ENCODE peak calls at places on chromosomes 1 and 21, in six cellular contexts. K, Q, J, L, E and H are unnamed samples.

GRCh38 chr1:38375035-38375434 is 328.4 kb upstream of the POU3F1 start:
- DNase-seq in K (no peak), Q (no peak), J (no peak), L (no peak), E (no peak), H (no peak)

GRCh38 chr1:82387070-82387366 is 586.3 kb downstream of the ADGRL2 start:
- DNase-seq in K (no peak), Q (no peak), J (no peak), L (no peak), E (no peak), H (no peak)

GRCh38 chr1:27519341-27520258 is 29.6 kb upstream of the WASF2 start:
- DNase-seq in K (no peak), Q (no peak), J (no peak), L (no peak), E (no peak), H (no peak)

GRCh38 chr1:34656706-34657105 is 98.1 kb upstream of the GJB5 start:
- DNase-seq in K (no peak), Q (no peak), J (no peak), L (no peak), E (no peak), H (no peak)

GRCh38 chr21:35036521-35037383 is 12.3 kb downstream of the RUNX1 start:
- DNase-seq in K (no peak), Q (no peak), J (no peak), L (no peak), E (no peak), H (no peak)

GRCh38 chr21:32411366-32412161 is 942 bp upstream of the EVA1C start:
- DNase-seq in K (no peak), Q (peak), J (peak), L (no peak), E (peak), H (peak)

GRCh38 chr1:205355054-205355453 is 1.7 kb downstream of the KLHDC8A start:
- DNase-seq in K (no peak), Q (peak), J (no peak), L (no peak), E (no peak), H (peak)

GRCh38 chr1:109565241-109565640 is 16.8 kb downstream of the GNAI3 start:
- DNase-seq in K (no peak), Q (no peak), J (no peak), L (no peak), E (no peak), H (no peak)

GRCh38 chr1:87853576-87854351 is 525.1 kb downstream of the LMO4 start:
- DNase-seq in K (no peak), Q (no peak), J (no peak), L (no peak), E (no peak), H (no peak)

GRCh38 chr1:47226121-47226977 is 5.7 kb downstream of the TAL1 start:
- DNase-seq in K (no peak), Q (no peak), J (no peak), L (no peak), E (no peak), H (no peak)
- H3K4me3 ChIP-seq in K (no peak), Q (peak), J (no peak), L (no peak), E (no peak), H (no peak)

GRCh38 chr1:94606471-94606870 is 64.9 kb upstream of the F3 start:
- DNase-seq in K (peak), Q (no peak), J (no peak), L (no peak), E (no peak), H (no peak)
- H3K4me3 ChIP-seq in K (no peak), Q (no peak), J (no peak), L (no peak), E (no peak), H (no peak)

GRCh38 chr1:983736-984475 is 2.0 kb upstream of the PERM1 start:
- DNase-seq in K (peak), Q (no peak), J (peak), L (no peak), E (peak), H (peak)

GRCh38 chr1:982765-983436 is 1.0 kb upstream of the PERM1 start:
- DNase-seq in K (no peak), Q (no peak), J (no peak), L (no peak), E (no peak), H (no peak)

GRCh38 chr1:981955-982558 is at the start of gene PERM1:
- DNase-seq in K (no peak), Q (no peak), J (no peak), L (no peak), E (no peak), H (peak)

GRCh38 chr1:985126-985525 is 3.2 kb upstream of the PERM1 start:
- DNase-seq in K (no peak), Q (no peak), J (no peak), L (no peak), E (no peak), H (no peak)

DNA sequence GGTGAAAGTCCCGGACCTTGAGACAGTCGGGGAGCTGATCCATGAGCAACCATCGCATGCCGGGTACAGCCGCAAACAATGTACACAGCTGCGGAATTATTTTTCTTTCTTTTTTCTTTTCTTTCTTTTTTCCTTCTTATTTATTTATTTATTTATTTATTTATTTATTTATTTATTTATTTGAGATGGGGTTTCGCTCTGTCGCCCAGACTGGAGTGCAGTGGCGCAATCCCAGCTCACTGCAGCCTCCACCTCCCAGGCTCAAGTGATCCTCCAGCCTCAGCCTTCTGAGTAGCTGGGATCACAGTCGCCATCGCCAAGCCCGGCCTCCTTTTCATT is 2.6 kb upstream of the PERM1 start:
- DNase-seq in K (no peak), Q (no peak), J (no peak), L (no peak), E (no peak), H (no peak)
- H3K4me3 ChIP-seq in K (no peak), Q (peak), J (no peak), L (no peak), E (no peak), H (no peak)

GRCh38 chr1:169699769-169700168 is 11.7 kb downstream of the SELL start:
- DNase-seq in K (no peak), Q (no peak), J (no peak), L (no peak), E (no peak), H (no peak)

GRCh38 chr1:169707917-169708604 is 3.4 kb downstream of the SELL start:
- DNase-seq in K (no peak), Q (no peak), J (no peak), L (no peak), E (no peak), H (no peak)

GRCh38 chr1:169708633-169709032 is 2.8 kb downstream of the SELL start:
- DNase-seq in K (no peak), Q (no peak), J (no peak), L (no peak), E (no peak), H (no peak)

GRCh38 chr1:169701261-169701802 is 10.1 kb downstream of the SELL start:
- DNase-seq in K (no peak), Q (no peak), J (no peak), L (no peak), E (no peak), H (no peak)

GRCh38 chr1:169704797-169705196 is 6.6 kb downstream of the SELL start:
- DNase-seq in K (no peak), Q (no peak), J (no peak), L (no peak), E (no peak), H (no peak)
- H3K4me3 ChIP-seq in K (no peak), Q (no peak), J (peak), L (no peak), E (no peak), H (no peak)

GRCh38 chr1:36883315-36883949 is 150.9 kb downstream of the GRIK3 start:
- DNase-seq in K (no peak), Q (peak), J (peak), L (no peak), E (no peak), H (no peak)
- H3K4me3 ChIP-seq in K (no peak), Q (no peak), J (no peak), L (no peak), E (no peak), H (no peak)

GRCh38 chr1:39412079-39412478 is 79.4 kb upstream of the BMP8A start:
- DNase-seq in K (no peak), Q (no peak), J (no peak), L (no peak), E (no peak), H (no peak)
- H3K4me3 ChIP-seq in K (no peak), Q (no peak), J (no peak), L (peak), E (no peak), H (peak)

GRCh38 chr1:228279011-228279721 is 71.3 kb downstream of the OBSCN start:
- DNase-seq in K (no peak), Q (no peak), J (peak), L (no peak), E (peak), H (no peak)
- H3K4me3 ChIP-seq in K (no peak), Q (no peak), J (no peak), L (no peak), E (no peak), H (no peak)

DNA sequence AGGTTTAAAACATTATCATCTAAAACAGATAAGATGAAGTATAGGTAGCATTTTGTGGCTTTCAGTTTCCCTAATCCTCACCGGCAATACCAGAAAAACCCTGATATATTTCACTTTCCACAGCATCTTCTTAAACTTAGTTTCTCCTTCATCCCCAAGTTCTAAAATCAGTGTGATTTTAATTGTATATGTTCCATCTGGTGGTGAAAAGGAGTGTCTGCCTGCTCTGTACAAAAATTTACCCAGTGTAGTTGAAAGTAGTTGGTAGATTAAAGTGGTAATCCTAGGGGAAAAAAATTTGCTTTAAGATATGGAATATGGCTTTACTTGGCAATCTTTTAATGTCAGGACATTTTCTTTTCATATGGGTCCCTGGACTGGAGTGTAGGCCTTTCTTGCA is 74.3 kb downstream of the CEP350 start:
- DNase-seq in K (no peak), Q (no peak), J (no peak), L (no peak), E (no peak), H (no peak)
- H3K4me3 ChIP-seq in K (no peak), Q (no peak), J (no peak), L (no peak), E (no peak), H (no peak)

GRCh38 chr1:9590201-9590600 is 1.5 kb downstream of the TMEM201 start:
- DNase-seq in K (no peak), Q (no peak), J (no peak), L (no peak), E (no peak), H (no peak)
- H3K4me3 ChIP-seq in K (peak), Q (no peak), J (no peak), L (no peak), E (no peak), H (no peak)